ENCODE peak calls at places on chromosomes 2 and 18, in six cellular contexts. D is thoracic aorta, V is esophagus muscularis mucosa, S is stomach, F is cardiac muscle cell, Y is endodermal cell. E is an unnamed sample. For H3K4me1 and H3K36me3, the result is how much of the 10 kb centered on the place peaks cover.

GRCh38 chr2:134988994-134989605 is 58.1 kb downstream of the MAP3K19 start:
- DNase-seq in V (no peak), D (no peak), S (no peak), F (peak), Y (no peak), E (peak)

GRCh38 chr18:25313274-25313673 is 38.7 kb downstream of the ZNF521 start:
- DNase-seq in F (no peak), S (no peak), V (no peak), Y (no peak), D (no peak), E (no peak)

GRCh38 chr2:28608061-28608828 is 112.4 kb downstream of the PLB1 start:
- DNase-seq in Y (no peak), F (peak), D (no peak), S (no peak), V (no peak), E (no peak)

GRCh38 chr2:24076849-24077534 is 866 bp upstream of the SF3B6 start:
- DNase-seq in V (no peak), S (no peak), D (peak), F (peak), Y (no peak), E (peak)

GRCh38 chr2:187124514-187124913 is 275.5 kb upstream of the ZSWIM2 start:
- DNase-seq in D (no peak), V (no peak), F (no peak), Y (no peak), S (no peak), E (no peak)

GRCh38 chr2:178205853-178206516 is 11.7 kb downstream of the OSBPL6 start:
- DNase-seq in V (no peak), S (no peak), Y (no peak), F (peak), D (no peak), E (peak)

GRCh38 chr2:237128026-237128703 is 42.5 kb downstream of the COPS8 start:
- DNase-seq in D (peak), Y (peak), S (peak), F (peak), V (peak), E (peak)

GRCh38 chr2:96502891-96503636 is 2.1 kb downstream of the NEURL3 start:
- DNase-seq in D (no peak), F (no peak), Y (no peak), V (peak), S (no peak), E (no peak)

GRCh38 chr2:218783612-218784169 is 1.7 kb downstream of the CYP27A1 start:
- DNase-seq in F (no peak), Y (no peak), V (no peak), D (no peak), S (no peak), E (no peak)

GRCh38 chr18:32303400-32303799 is 113.6 kb downstream of the MEP1B start:
- DNase-seq in D (no peak), Y (no peak), F (peak), S (no peak), V (no peak), E (no peak)

GRCh38 chr2:65316072-65316471 is 88.4 kb downstream of the ACTR2 start:
- DNase-seq in D (peak), F (peak), V (peak), S (peak), Y (no peak), E (no peak)

GRCh38 chr2:165587335-165587938 is 117.9 kb downstream of the CSRNP3 start:
- DNase-seq in S (no peak), V (no peak), D (no peak), Y (no peak), F (no peak), E (no peak)

GRCh38 chr2:125730921-125731320 is 925.0 kb upstream of the GYPC start:
- DNase-seq in Y (no peak), V (no peak), D (no peak), S (no peak), F (no peak), E (no peak)

GRCh38 chr2:219207884-219208740 is 1.5 kb downstream of the ZFAND2B start:
- DNase-seq in Y (no peak), D (no peak), S (no peak), F (peak), V (peak), E (peak)

GRCh38 chr2:33777791-33778190 is 178.7 kb upstream of the FAM98A start:
- DNase-seq in V (no peak), S (no peak), F (no peak), D (no peak), Y (no peak), E (no peak)

GRCh38 chr2:240874715-240875227 is 6.1 kb downstream of the AGXT start:
- DNase-seq in D (no peak), S (no peak), V (no peak), Y (no peak), F (no peak), E (no peak)

GRCh38 chr2:122451040-122451439 is 695.6 kb downstream of the TSN start:
- DNase-seq in Y (peak), D (no peak), V (no peak), S (no peak), F (peak), E (peak)

GRCh38 chr2:241935314-241935713 is 65.8 kb downstream of the RTP5 start:
- DNase-seq in Y (no peak), S (no peak), D (no peak), V (no peak), F (peak), E (peak)

GRCh38 chr2:233058717-233059546 is 1.2 kb upstream of the INPP5D start:
- DNase-seq in Y (peak), S (peak), F (no peak), V (no peak), D (no peak), E (no peak)

GRCh38 chr2:11310212-11310611 is 34.2 kb downstream of the ROCK2 start:
- DNase-seq in Y (no peak), D (no peak), S (no peak), V (no peak), F (peak), E (peak)

GRCh38 chr2:138121769-138122661 is 157.7 kb downstream of the HNMT start:
- DNase-seq in S (peak), D (no peak), Y (no peak), F (no peak), V (no peak), E (no peak)

GRCh38 chr2:17934721-17935120 is 56.3 kb downstream of the KCNS3 start:
- DNase-seq in S (no peak), Y (no peak), V (no peak), D (peak), F (no peak), E (peak)

GRCh38 chr2:42369551-42370229 is 8.7 kb upstream of the COX7A2L start:
- DNase-seq in F (no peak), Y (peak), S (no peak), D (no peak), V (no peak), E (no peak)

GRCh38 chr2:85754313-85755095 is 713 bp downstream of the ATOH8 start:
- DNase-seq in D (no peak), F (peak), Y (peak), S (peak), V (no peak), E (peak)

GRCh38 chr2:205775091-205775876 is 93.0 kb downstream of the NRP2 start:
- DNase-seq in Y (no peak), F (peak), S (no peak), V (no peak), D (no peak), E (peak)

GRCh38 chr2:107259411-107260195 is 373.6 kb upstream of the ST6GAL2 start:
- DNase-seq in F (no peak), S (no peak), D (no peak), Y (no peak), V (no peak), E (no peak)

GRCh38 chr2:198351647-198352046 is 547.3 kb downstream of the PLCL1 start:
- DNase-seq in F (no peak), Y (no peak), V (no peak), S (no peak), D (no peak), E (no peak)

GRCh38 chr2:155035246-155035645 is 336.8 kb downstream of the KCNJ3 start:
- DNase-seq in Y (no peak), S (no peak), D (no peak), V (no peak), F (no peak), E (no peak)

GRCh38 chr2:176177580-176178270 is 10.7 kb upstream of the HOXD1 start:
- DNase-seq in S (no peak), Y (peak), F (no peak), D (no peak), V (no peak), E (no peak)

GRCh38 chr2:160651416-160652200 is 158.0 kb upstream of the RBMS1 start:
- DNase-seq in V (no peak), Y (no peak), D (no peak), F (peak), S (no peak), E (no peak)

GRCh38 chr2:55013936-55014335 is 36.3 kb downstream of the RTN4 start:
- DNase-seq in S (no peak), Y (no peak), V (no peak), F (no peak), D (no peak), E (no peak)

DNA sequence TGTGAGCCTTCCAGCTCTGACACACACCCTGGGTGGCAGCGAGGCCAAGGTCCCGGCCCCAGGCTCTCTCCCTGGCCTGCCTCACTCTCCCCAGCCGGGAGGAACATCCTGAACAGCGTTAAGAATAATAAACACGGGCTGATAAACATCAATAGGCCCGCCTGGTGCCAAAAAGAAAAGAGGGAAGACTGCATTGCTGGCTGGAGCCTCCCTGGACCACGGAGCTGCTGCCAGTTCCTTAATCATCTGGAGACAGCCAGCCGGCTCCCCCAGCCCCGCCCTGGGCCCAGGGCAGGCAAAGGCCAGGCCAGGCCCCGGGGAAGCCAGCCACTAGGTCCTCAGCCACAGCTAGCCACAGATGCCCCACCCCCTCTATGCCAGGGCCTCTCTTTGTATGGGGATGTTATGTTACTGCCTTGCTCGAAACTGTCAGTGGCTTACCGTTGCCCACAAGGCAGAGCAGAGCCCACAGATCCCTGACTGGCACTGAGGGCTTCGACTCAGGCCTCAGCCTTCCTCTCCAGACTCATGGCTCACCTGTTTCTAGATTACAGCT is 293.7 kb downstream of the DYSF start:
- DNase-seq in S (no peak), D (peak), F (peak), V (peak), Y (peak), E (peak)
- H3K4me1 ChIP-seq in S (under half), D (half or more), F (under half), V (half or more), Y (under half), E (half or more)

GRCh38 chr2:3387011-3387410 is 7.5 kb downstream of the TRAPPC12 start:
- DNase-seq in V (no peak), D (no peak), Y (no peak), F (no peak), S (no peak), E (no peak)
- H3K36me3 ChIP-seq in V (under half), D (under half), Y (under half), F (under half), S (under half), E (under half)

GRCh38 chr18:79965119-79965902 is 868 bp downstream of the HSBP1L1 start:
- DNase-seq in Y (peak), V (no peak), S (peak), D (no peak), F (peak), E (peak)
- H3K4me3 ChIP-seq in Y (peak), V (peak), S (peak), D (peak), F (peak), E (peak)

DNA sequence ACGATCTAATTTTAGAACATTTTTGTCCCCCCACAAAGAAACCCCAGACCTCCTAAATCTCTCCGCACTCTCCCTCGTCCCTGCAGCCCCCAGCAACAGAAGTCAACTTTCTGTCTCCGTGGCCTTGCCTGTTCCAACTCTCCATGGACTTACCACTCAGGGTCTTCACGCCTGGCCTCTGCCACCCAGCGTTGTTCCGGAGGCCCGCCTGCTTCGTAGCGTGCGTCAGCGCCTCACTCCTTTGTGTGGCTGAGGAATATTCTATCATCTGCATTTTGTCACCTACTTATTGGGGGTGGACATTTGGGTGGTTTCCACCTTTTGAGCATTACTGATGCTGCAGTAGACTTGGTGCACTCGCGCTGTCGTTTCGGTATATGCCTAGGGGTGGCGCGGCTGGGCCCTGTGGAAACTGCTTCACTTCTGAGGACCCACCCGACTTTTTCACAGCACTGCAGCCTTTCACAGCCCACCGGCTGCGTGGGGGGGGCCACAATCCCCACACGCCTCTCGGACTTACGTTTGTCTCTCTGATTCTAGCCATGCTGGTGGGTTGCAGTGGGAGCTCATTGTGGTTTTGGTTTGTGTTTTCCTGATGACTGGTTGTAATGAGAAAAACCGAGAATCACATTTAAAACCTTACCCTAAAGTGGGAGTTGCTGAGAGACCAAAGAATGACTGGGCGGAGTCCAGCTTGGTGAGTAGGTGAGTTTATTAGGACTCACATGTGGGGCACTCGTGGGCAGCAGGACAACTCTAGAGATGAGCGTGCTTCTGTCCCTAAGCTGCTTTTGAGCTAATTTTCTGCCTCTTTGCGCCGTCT is 1.4 kb upstream of the HSBP1L1 start:
- DNase-seq in S (no peak), V (no peak), Y (no peak), D (no peak), F (no peak), E (no peak)
- H3K4me1 ChIP-seq in S (half or more), V (under half), Y (under half), D (under half), F (under half), E (under half)

GRCh38 chr2:201709049-201709448 is 10.6 kb upstream of the MPP4 start:
- DNase-seq in V (no peak), F (no peak), S (no peak), Y (no peak), D (no peak), E (no peak)

GRCh38 chr2:201704536-201704935 is 6.1 kb upstream of the MPP4 start:
- DNase-seq in D (no peak), V (no peak), Y (no peak), S (no peak), F (no peak), E (no peak)

GRCh38 chr2:201709747-201710146 is 11.3 kb upstream of the MPP4 start:
- DNase-seq in Y (no peak), D (no peak), V (no peak), S (no peak), F (peak), E (no peak)

GRCh38 chr2:201707753-201708152 is 9.3 kb upstream of the MPP4 start:
- DNase-seq in Y (no peak), V (no peak), D (no peak), S (no peak), F (peak), E (peak)

DNA sequence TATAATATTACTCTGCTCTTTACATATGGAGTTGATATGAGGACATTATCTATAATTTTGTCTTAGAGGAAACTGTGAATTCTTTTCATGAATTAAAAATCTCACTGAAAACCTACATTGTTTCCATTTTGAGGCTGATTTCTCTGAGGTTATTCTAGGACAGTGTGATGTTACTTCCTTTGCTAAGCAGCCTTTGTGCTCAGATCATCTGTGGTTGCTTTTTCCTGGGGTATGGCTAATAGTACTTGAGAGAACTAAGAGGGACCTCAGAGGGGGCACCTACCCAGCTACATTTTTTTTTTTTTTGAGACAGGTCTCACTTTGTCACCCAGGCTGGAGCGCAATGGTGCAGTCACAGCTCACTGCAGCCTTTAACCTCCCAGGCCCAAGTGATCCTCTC is 8.7 kb upstream of the MPP4 start:
- DNase-seq in V (no peak), F (no peak), Y (no peak), S (no peak), D (no peak), E (no peak)
- H3K36me3 ChIP-seq in V (under half), F (under half), Y (half or more), S (half or more), D (under half), E (half or more)

GRCh38 chr2:26784570-26785234 is 1.2 kb upstream of the CENPA start:
- DNase-seq in F (no peak), S (no peak), V (no peak), Y (no peak), D (no peak), E (no peak)
- H3K4me3 ChIP-seq in F (no peak), S (peak), V (no peak), Y (peak), D (peak), E (peak)

GRCh38 chr2:235598842-235599531 is 105.1 kb downstream of the AGAP1 start:
- DNase-seq in D (no peak), F (no peak), V (no peak), S (no peak), Y (no peak), E (no peak)

GRCh38 chr2:235599596-235600338 is 105.9 kb downstream of the AGAP1 start:
- DNase-seq in S (no peak), V (no peak), Y (no peak), F (no peak), D (no peak), E (no peak)

GRCh38 chr2:235601960-235602704 is 108.3 kb downstream of the AGAP1 start:
- DNase-seq in S (no peak), V (no peak), D (no peak), F (no peak), Y (no peak), E (no peak)

GRCh38 chr2:235600926-235601325 is 107.1 kb downstream of the AGAP1 start:
- DNase-seq in D (no peak), Y (no peak), F (no peak), V (no peak), S (no peak), E (no peak)

GRCh38 chr2:235600406-235600805 is 106.6 kb downstream of the AGAP1 start:
- DNase-seq in F (no peak), D (no peak), V (no peak), Y (no peak), S (no peak), E (no peak)
- H3K4me1 ChIP-seq in F (under half), D (under half), V (under half), Y (under half), S (under half), E (under half)